ENCODE peak calls at places on chromosomes 5 and 9, in five cellular contexts. One of them, this sample, is unnamed.

GRCh38 chr5:142542906-142543305 is 143.0 kb downstream of the FGF1 start:
- DNase-seq in T-helper 17 cell: no peak
- DNase-seq in fibroblast of the aortic adventitia: peak; percentile 82
- DNase-seq in C1 segment of cervical spinal cord: no peak
- DNase-seq in NCI-H82: no peak
- DNase-seq in this sample: no peak

GRCh38 chr5:139561655-139562451 is 714 bp downstream of the UBE2D2 start:
- DNase-seq in T-helper 17 cell: no peak
- DNase-seq in fibroblast of the aortic adventitia: peak; percentile 37
- DNase-seq in C1 segment of cervical spinal cord: peak; percentile 70
- DNase-seq in NCI-H82: peak; percentile 39
- DNase-seq in this sample: peak; percentile 26

GRCh38 chr5:157180374-157181264 is at the start of gene ITK:
- DNase-seq in T-helper 17 cell: no peak
- DNase-seq in fibroblast of the aortic adventitia: no peak
- DNase-seq in C1 segment of cervical spinal cord: no peak
- DNase-seq in NCI-H82: no peak
- DNase-seq in this sample: no peak

GRCh38 chr9:32251539-32251938 is 132.9 kb upstream of the ACO1 start:
- DNase-seq in T-helper 17 cell: no peak
- DNase-seq in fibroblast of the aortic adventitia: peak; percentile 49
- DNase-seq in C1 segment of cervical spinal cord: peak; percentile 6
- DNase-seq in NCI-H82: peak; percentile 79
- DNase-seq in this sample: peak; percentile 56

GRCh38 chr9:91255327-91255726 is 106.4 kb downstream of the AUH start:
- DNase-seq in T-helper 17 cell: no peak
- DNase-seq in fibroblast of the aortic adventitia: peak; percentile 89
- DNase-seq in C1 segment of cervical spinal cord: no peak
- DNase-seq in NCI-H82: no peak
- DNase-seq in this sample: no peak

GRCh38 chr9:973295-973842 is 3.1 kb upstream of the DMRT3 start:
- DNase-seq in T-helper 17 cell: no peak
- DNase-seq in fibroblast of the aortic adventitia: no peak
- DNase-seq in C1 segment of cervical spinal cord: no peak
- DNase-seq in NCI-H82: no peak
- DNase-seq in this sample: no peak

GRCh38 chr5:177124486-177124991 is 9.0 kb upstream of the NSD1 start:
- DNase-seq in T-helper 17 cell: no peak
- DNase-seq in fibroblast of the aortic adventitia: no peak
- DNase-seq in C1 segment of cervical spinal cord: no peak
- DNase-seq in NCI-H82: no peak
- DNase-seq in this sample: no peak

GRCh38 chr9:116223926-116224325 is 70.3 kb downstream of the PAPPA start:
- DNase-seq in T-helper 17 cell: no peak
- DNase-seq in fibroblast of the aortic adventitia: no peak
- DNase-seq in C1 segment of cervical spinal cord: no peak
- DNase-seq in NCI-H82: no peak
- DNase-seq in this sample: no peak

GRCh38 chr9:8772302-8772701 is 972.7 kb upstream of the DMAC1 start:
- DNase-seq in T-helper 17 cell: no peak
- DNase-seq in fibroblast of the aortic adventitia: no peak
- DNase-seq in C1 segment of cervical spinal cord: no peak
- DNase-seq in NCI-H82: no peak
- DNase-seq in this sample: no peak

GRCh38 chr5:38650540-38651275 is 94.3 kb upstream of the LIFR start:
- DNase-seq in T-helper 17 cell: no peak
- DNase-seq in fibroblast of the aortic adventitia: peak; percentile 22
- DNase-seq in C1 segment of cervical spinal cord: no peak
- DNase-seq in NCI-H82: no peak
- DNase-seq in this sample: no peak

GRCh38 chr5:177380805-177381126 is 3.5 kb upstream of the SLC34A1 start:
- DNase-seq in T-helper 17 cell: no peak
- DNase-seq in fibroblast of the aortic adventitia: no peak
- DNase-seq in C1 segment of cervical spinal cord: no peak
- DNase-seq in NCI-H82: no peak
- DNase-seq in this sample: no peak

GRCh38 chr9:114691046-114691955 is 9.3 kb upstream of the TEX48 start:
- DNase-seq in T-helper 17 cell: peak; percentile 40
- DNase-seq in fibroblast of the aortic adventitia: peak; percentile 85
- DNase-seq in C1 segment of cervical spinal cord: no peak
- DNase-seq in NCI-H82: no peak
- DNase-seq in this sample: no peak

GRCh38 chr9:136729144-136729543 is 13.6 kb downstream of the LCN10 start:
- DNase-seq in T-helper 17 cell: no peak
- DNase-seq in fibroblast of the aortic adventitia: no peak
- DNase-seq in C1 segment of cervical spinal cord: no peak
- DNase-seq in NCI-H82: no peak
- DNase-seq in this sample: no peak

GRCh38 chr9:116516456-116516855 is 170.6 kb upstream of the TRIM32 start:
- DNase-seq in T-helper 17 cell: no peak
- DNase-seq in fibroblast of the aortic adventitia: no peak
- DNase-seq in C1 segment of cervical spinal cord: no peak
- DNase-seq in NCI-H82: no peak
- DNase-seq in this sample: no peak

GRCh38 chr9:71355884-71356283 is 234.5 kb upstream of the TRPM3 start:
- DNase-seq in T-helper 17 cell: no peak
- DNase-seq in fibroblast of the aortic adventitia: no peak
- DNase-seq in C1 segment of cervical spinal cord: no peak
- DNase-seq in NCI-H82: no peak
- DNase-seq in this sample: peak; percentile 28

GRCh38 chr5:151671979-151672378 is 14.7 kb downstream of the SPARC start:
- DNase-seq in T-helper 17 cell: no peak
- DNase-seq in fibroblast of the aortic adventitia: peak; percentile 86
- DNase-seq in C1 segment of cervical spinal cord: no peak
- DNase-seq in NCI-H82: no peak
- DNase-seq in this sample: no peak

GRCh38 chr9:136404801-136405136 is 4.8 kb upstream of the SNAPC4 start:
- DNase-seq in T-helper 17 cell: no peak
- DNase-seq in fibroblast of the aortic adventitia: no peak
- DNase-seq in C1 segment of cervical spinal cord: no peak
- DNase-seq in NCI-H82: no peak
- DNase-seq in this sample: no peak

GRCh38 chr5:45694255-45694834 is 1.8 kb downstream of the HCN1 start:
- DNase-seq in T-helper 17 cell: no peak
- DNase-seq in fibroblast of the aortic adventitia: no peak
- DNase-seq in C1 segment of cervical spinal cord: no peak
- DNase-seq in NCI-H82: peak; percentile 43
- DNase-seq in this sample: no peak

GRCh38 chr5:15993334-15993733 is 186.3 kb downstream of the MARCHF11 start:
- DNase-seq in T-helper 17 cell: no peak
- DNase-seq in fibroblast of the aortic adventitia: peak; percentile 36
- DNase-seq in C1 segment of cervical spinal cord: no peak
- DNase-seq in NCI-H82: no peak
- DNase-seq in this sample: no peak

GRCh38 chr9:82938426-82938825 is 124.5 kb downstream of the RASEF start:
- DNase-seq in T-helper 17 cell: no peak
- DNase-seq in fibroblast of the aortic adventitia: no peak
- DNase-seq in C1 segment of cervical spinal cord: no peak
- DNase-seq in NCI-H82: no peak
- DNase-seq in this sample: no peak

GRCh38 chr9:124077915-124078572 is 66.5 kb downstream of the LHX2 start:
- DNase-seq in T-helper 17 cell: no peak
- DNase-seq in fibroblast of the aortic adventitia: no peak
- DNase-seq in C1 segment of cervical spinal cord: no peak
- DNase-seq in NCI-H82: no peak
- DNase-seq in this sample: no peak

GRCh38 chr5:142096382-142096781 is 12.2 kb upstream of the NDFIP1 start:
- DNase-seq in T-helper 17 cell: no peak
- DNase-seq in fibroblast of the aortic adventitia: no peak
- DNase-seq in C1 segment of cervical spinal cord: no peak
- DNase-seq in NCI-H82: no peak
- DNase-seq in this sample: no peak

GRCh38 chr9:33101104-33101951 is 24.9 kb upstream of the SMU1 start:
- DNase-seq in T-helper 17 cell: no peak
- DNase-seq in fibroblast of the aortic adventitia: peak; percentile 69
- DNase-seq in C1 segment of cervical spinal cord: no peak
- DNase-seq in NCI-H82: no peak
- DNase-seq in this sample: no peak

GRCh38 chr9:14221558-14221957 is 92.4 kb downstream of the NFIB start:
- DNase-seq in T-helper 17 cell: no peak
- DNase-seq in fibroblast of the aortic adventitia: peak; percentile 89
- DNase-seq in C1 segment of cervical spinal cord: no peak
- DNase-seq in NCI-H82: no peak
- DNase-seq in this sample: no peak

GRCh38 chr5:163261647-163262269 is 175.6 kb upstream of the CCNG1 start:
- DNase-seq in T-helper 17 cell: no peak
- DNase-seq in fibroblast of the aortic adventitia: no peak
- DNase-seq in C1 segment of cervical spinal cord: no peak
- DNase-seq in NCI-H82: no peak
- DNase-seq in this sample: no peak

GRCh38 chr9:33719581-33720374 is 75.6 kb upstream of the PRSS3 start:
- DNase-seq in T-helper 17 cell: peak; percentile 13
- DNase-seq in fibroblast of the aortic adventitia: no peak
- DNase-seq in C1 segment of cervical spinal cord: no peak
- DNase-seq in NCI-H82: peak; percentile 58
- DNase-seq in this sample: peak; percentile 67

GRCh38 chr5:19676895-19677294 is 311.1 kb downstream of the CDH18 start:
- DNase-seq in T-helper 17 cell: no peak
- DNase-seq in fibroblast of the aortic adventitia: peak; percentile 8
- DNase-seq in C1 segment of cervical spinal cord: no peak
- DNase-seq in NCI-H82: no peak
- DNase-seq in this sample: no peak

GRCh38 chr9:125137200-125137599 is 6.1 kb downstream of the SCAI start:
- DNase-seq in T-helper 17 cell: no peak
- DNase-seq in fibroblast of the aortic adventitia: peak; percentile 71
- DNase-seq in C1 segment of cervical spinal cord: no peak
- DNase-seq in NCI-H82: no peak
- DNase-seq in this sample: no peak

GRCh38 chr9:135198889-135199288 is 111.4 kb downstream of the OLFM1 start:
- DNase-seq in T-helper 17 cell: no peak
- DNase-seq in fibroblast of the aortic adventitia: no peak
- DNase-seq in C1 segment of cervical spinal cord: no peak
- DNase-seq in NCI-H82: no peak
- DNase-seq in this sample: peak; percentile 36

GRCh38 chr9:135228983-135229625 is 141.6 kb downstream of the OLFM1 start:
- DNase-seq in T-helper 17 cell: no peak
- DNase-seq in fibroblast of the aortic adventitia: no peak
- DNase-seq in C1 segment of cervical spinal cord: no peak
- DNase-seq in NCI-H82: no peak
- DNase-seq in this sample: no peak

GRCh38 chr5:75466317-75466716 is 45.1 kb downstream of the CERT1 start:
- DNase-seq in T-helper 17 cell: no peak
- DNase-seq in fibroblast of the aortic adventitia: no peak
- DNase-seq in C1 segment of cervical spinal cord: no peak
- DNase-seq in NCI-H82: peak; percentile 51
- DNase-seq in this sample: peak; percentile 56

GRCh38 chr5:154384480-154385235 is 61.1 kb upstream of the SAP30L start:
- DNase-seq in T-helper 17 cell: no peak
- DNase-seq in fibroblast of the aortic adventitia: no peak
- DNase-seq in C1 segment of cervical spinal cord: no peak
- DNase-seq in NCI-H82: no peak
- DNase-seq in this sample: no peak